ENCODE peak calls at places on chromosomes 2 and 18, in eight cellular contexts. One of them, this sample, is unnamed.

GRCh38 chr18:45981852-45982251 is 14.7 kb upstream of the EPG5 start:
- DNase-seq in glutamatergic neuron: no peak
- DNase-seq in neural crest cell: no peak
- DNase-seq in BJ: no peak
- DNase-seq in epithelial cell of esophagus: no peak
- DNase-seq in endothelial cell: no peak
- DNase-seq in heart left ventricle: no peak
- DNase-seq in CD8-positive, alpha-beta T cell: no peak
- DNase-seq in this sample: no peak

GRCh38 chr2:133247613-133248012 is 320.6 kb downstream of the NCKAP5 start:
- DNase-seq in CD8-positive, alpha-beta T cell: no peak
- DNase-seq in endothelial cell: no peak
- DNase-seq in BJ: no peak
- DNase-seq in glutamatergic neuron: no peak
- DNase-seq in neural crest cell: no peak
- DNase-seq in epithelial cell of esophagus: no peak
- DNase-seq in heart left ventricle: no peak
- DNase-seq in this sample: no peak

GRCh38 chr2:228048838-228049490 is 132.5 kb downstream of the SPHKAP start:
- DNase-seq in heart left ventricle: peak
- DNase-seq in BJ: no peak
- DNase-seq in CD8-positive, alpha-beta T cell: no peak
- DNase-seq in epithelial cell of esophagus: peak
- DNase-seq in endothelial cell: peak
- DNase-seq in glutamatergic neuron: peak
- DNase-seq in neural crest cell: peak
- DNase-seq in this sample: no peak

GRCh38 chr2:32851777-32852439 is 94.8 kb upstream of the LTBP1 start:
- DNase-seq in heart left ventricle: no peak
- DNase-seq in epithelial cell of esophagus: no peak
- DNase-seq in BJ: no peak
- DNase-seq in neural crest cell: no peak
- DNase-seq in CD8-positive, alpha-beta T cell: no peak
- DNase-seq in endothelial cell: no peak
- DNase-seq in glutamatergic neuron: no peak
- DNase-seq in this sample: no peak

GRCh38 chr2:174233771-174234275 is 14.5 kb downstream of the OLA1 start:
- DNase-seq in neural crest cell: no peak
- DNase-seq in CD8-positive, alpha-beta T cell: no peak
- DNase-seq in epithelial cell of esophagus: no peak
- DNase-seq in endothelial cell: no peak
- DNase-seq in heart left ventricle: no peak
- DNase-seq in BJ: no peak
- DNase-seq in glutamatergic neuron: no peak
- DNase-seq in this sample: no peak

GRCh38 chr2:203104273-203104672 is 89.6 kb downstream of the NBEAL1 start:
- DNase-seq in epithelial cell of esophagus: no peak
- DNase-seq in CD8-positive, alpha-beta T cell: no peak
- DNase-seq in neural crest cell: no peak
- DNase-seq in glutamatergic neuron: no peak
- DNase-seq in heart left ventricle: no peak
- DNase-seq in BJ: no peak
- DNase-seq in endothelial cell: no peak
- DNase-seq in this sample: no peak

GRCh38 chr2:236748801-236749200 is 179.2 kb downstream of the ACKR3 start:
- DNase-seq in epithelial cell of esophagus: no peak
- DNase-seq in glutamatergic neuron: no peak
- DNase-seq in heart left ventricle: peak
- DNase-seq in BJ: no peak
- DNase-seq in CD8-positive, alpha-beta T cell: no peak
- DNase-seq in neural crest cell: no peak
- DNase-seq in endothelial cell: no peak
- DNase-seq in this sample: no peak

GRCh38 chr2:94956797-94957391 is 68.6 kb upstream of the MAL start:
- DNase-seq in endothelial cell: peak
- DNase-seq in neural crest cell: peak
- DNase-seq in BJ: no peak
- DNase-seq in CD8-positive, alpha-beta T cell: peak
- DNase-seq in glutamatergic neuron: peak
- DNase-seq in heart left ventricle: no peak
- DNase-seq in epithelial cell of esophagus: peak
- DNase-seq in this sample: peak

GRCh38 chr18:40995529-40995928 is 959.5 kb upstream of the PIK3C3 start:
- DNase-seq in CD8-positive, alpha-beta T cell: no peak
- DNase-seq in epithelial cell of esophagus: no peak
- DNase-seq in BJ: no peak
- DNase-seq in neural crest cell: no peak
- DNase-seq in glutamatergic neuron: no peak
- DNase-seq in endothelial cell: no peak
- DNase-seq in heart left ventricle: no peak
- DNase-seq in this sample: no peak

GRCh38 chr2:88856409-88857135 is 165.1 kb downstream of the RPIA start:
- DNase-seq in heart left ventricle: no peak
- DNase-seq in epithelial cell of esophagus: no peak
- DNase-seq in neural crest cell: no peak
- DNase-seq in BJ: no peak
- DNase-seq in endothelial cell: no peak
- DNase-seq in glutamatergic neuron: no peak
- DNase-seq in CD8-positive, alpha-beta T cell: no peak
- DNase-seq in this sample: no peak

GRCh38 chr2:69686855-69687254 is 43.3 kb upstream of the AAK1 start:
- DNase-seq in endothelial cell: no peak
- DNase-seq in CD8-positive, alpha-beta T cell: no peak
- DNase-seq in heart left ventricle: no peak
- DNase-seq in BJ: no peak
- DNase-seq in epithelial cell of esophagus: no peak
- DNase-seq in glutamatergic neuron: no peak
- DNase-seq in neural crest cell: no peak
- DNase-seq in this sample: no peak

GRCh38 chr2:109279243-109279860 is 150.3 kb downstream of the SH3RF3 start:
- DNase-seq in endothelial cell: no peak
- DNase-seq in CD8-positive, alpha-beta T cell: no peak
- DNase-seq in neural crest cell: no peak
- DNase-seq in epithelial cell of esophagus: no peak
- DNase-seq in heart left ventricle: peak
- DNase-seq in BJ: no peak
- DNase-seq in glutamatergic neuron: no peak
- DNase-seq in this sample: no peak

GRCh38 chr2:42360493-42360889 is 526 bp downstream of the COX7A2L start:
- DNase-seq in glutamatergic neuron: no peak
- DNase-seq in epithelial cell of esophagus: no peak
- DNase-seq in endothelial cell: no peak
- DNase-seq in BJ: no peak
- DNase-seq in neural crest cell: no peak
- DNase-seq in heart left ventricle: no peak
- DNase-seq in CD8-positive, alpha-beta T cell: no peak
- DNase-seq in this sample: no peak

GRCh38 chr2:42359894-42360483 is 1.0 kb downstream of the COX7A2L start:
- DNase-seq in heart left ventricle: no peak
- DNase-seq in epithelial cell of esophagus: peak
- DNase-seq in neural crest cell: no peak
- DNase-seq in endothelial cell: peak
- DNase-seq in CD8-positive, alpha-beta T cell: no peak
- DNase-seq in BJ: no peak
- DNase-seq in glutamatergic neuron: no peak
- DNase-seq in this sample: no peak

GRCh38 chr2:42360890-42361727 is at the start of gene COX7A2L:
- DNase-seq in CD8-positive, alpha-beta T cell: peak
- DNase-seq in endothelial cell: peak
- DNase-seq in heart left ventricle: peak
- DNase-seq in BJ: peak
- DNase-seq in epithelial cell of esophagus: peak
- DNase-seq in neural crest cell: peak
- DNase-seq in glutamatergic neuron: peak
- DNase-seq in this sample: peak

GRCh38 chr2:42361728-42362298 is 796 bp upstream of the COX7A2L start:
- DNase-seq in CD8-positive, alpha-beta T cell: no peak
- DNase-seq in neural crest cell: no peak
- DNase-seq in endothelial cell: no peak
- DNase-seq in epithelial cell of esophagus: no peak
- DNase-seq in heart left ventricle: no peak
- DNase-seq in glutamatergic neuron: no peak
- DNase-seq in BJ: no peak
- DNase-seq in this sample: no peak

GRCh38 chr2:42359304-42359749 is 1.7 kb downstream of the COX7A2L start:
- DNase-seq in glutamatergic neuron: no peak
- DNase-seq in neural crest cell: no peak
- DNase-seq in BJ: no peak
- DNase-seq in CD8-positive, alpha-beta T cell: no peak
- DNase-seq in epithelial cell of esophagus: no peak
- DNase-seq in heart left ventricle: no peak
- DNase-seq in endothelial cell: no peak
- DNase-seq in this sample: no peak
- TF ChIP-seq CTCF in glutamatergic neuron: no peak
- TF ChIP-seq CTCF in neural crest cell: no peak
- TF ChIP-seq CTCF in BJ: no peak
- TF ChIP-seq CTCF in CD8-positive, alpha-beta T cell: no peak
- TF ChIP-seq CTCF in epithelial cell of esophagus: no peak
- TF ChIP-seq CTCF in heart left ventricle: no peak
- TF ChIP-seq CTCF in endothelial cell: no peak
- TF ChIP-seq CTCF in this sample: no peak

GRCh38 chr2:148939271-148939670 is 64.2 kb downstream of the KIF5C start:
- DNase-seq in CD8-positive, alpha-beta T cell: no peak
- DNase-seq in BJ: no peak
- DNase-seq in neural crest cell: no peak
- DNase-seq in heart left ventricle: no peak
- DNase-seq in endothelial cell: no peak
- DNase-seq in glutamatergic neuron: no peak
- DNase-seq in epithelial cell of esophagus: no peak
- DNase-seq in this sample: no peak

GRCh38 chr2:148933456-148933855 is 58.4 kb downstream of the KIF5C start:
- DNase-seq in glutamatergic neuron: no peak
- DNase-seq in heart left ventricle: no peak
- DNase-seq in BJ: no peak
- DNase-seq in epithelial cell of esophagus: no peak
- DNase-seq in neural crest cell: no peak
- DNase-seq in CD8-positive, alpha-beta T cell: no peak
- DNase-seq in endothelial cell: no peak
- DNase-seq in this sample: no peak

GRCh38 chr2:148932536-148932935 is 57.5 kb downstream of the KIF5C start:
- DNase-seq in heart left ventricle: no peak
- DNase-seq in CD8-positive, alpha-beta T cell: no peak
- DNase-seq in endothelial cell: no peak
- DNase-seq in epithelial cell of esophagus: no peak
- DNase-seq in neural crest cell: no peak
- DNase-seq in BJ: no peak
- DNase-seq in glutamatergic neuron: no peak
- DNase-seq in this sample: no peak

GRCh38 chr2:148935791-148936190 is 60.8 kb downstream of the KIF5C start:
- DNase-seq in glutamatergic neuron: no peak
- DNase-seq in heart left ventricle: no peak
- DNase-seq in BJ: no peak
- DNase-seq in neural crest cell: no peak
- DNase-seq in endothelial cell: no peak
- DNase-seq in epithelial cell of esophagus: no peak
- DNase-seq in CD8-positive, alpha-beta T cell: no peak
- DNase-seq in this sample: no peak

DNA sequence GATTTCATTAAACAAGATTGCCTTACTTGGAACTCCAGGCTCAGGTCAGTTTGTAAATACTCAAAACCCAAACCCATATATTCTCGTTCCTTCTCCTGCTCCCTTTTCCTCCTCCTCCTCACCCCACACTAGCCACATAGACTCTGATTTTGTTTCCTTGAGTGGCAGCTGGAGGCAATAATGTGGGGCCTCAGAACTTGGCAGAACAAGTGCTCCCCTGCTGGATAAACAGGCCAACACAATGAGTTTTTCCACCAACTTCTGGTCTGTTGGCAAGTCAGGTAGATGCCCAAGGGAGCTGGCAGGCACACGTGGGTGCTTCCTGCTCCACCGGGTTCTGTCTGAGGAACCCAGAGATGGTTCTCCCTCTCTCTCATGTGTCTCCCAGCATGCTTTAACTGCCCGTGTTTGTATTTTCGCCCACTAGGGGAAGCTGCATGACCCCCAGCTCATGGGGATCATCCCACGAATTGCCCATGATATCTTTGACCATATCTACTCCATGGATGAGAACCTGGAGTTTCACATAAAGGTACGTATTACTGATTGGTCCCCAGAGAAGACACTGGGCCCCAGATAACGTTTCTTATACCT is 61.9 kb downstream of the KIF5C start:
- DNase-seq in endothelial cell: no peak
- DNase-seq in glutamatergic neuron: no peak
- DNase-seq in CD8-positive, alpha-beta T cell: no peak
- DNase-seq in heart left ventricle: no peak
- DNase-seq in BJ: no peak
- DNase-seq in epithelial cell of esophagus: peak
- DNase-seq in neural crest cell: no peak
- DNase-seq in this sample: no peak
- TF ChIP-seq CTCF in endothelial cell: peak
- TF ChIP-seq CTCF in glutamatergic neuron: peak
- TF ChIP-seq CTCF in CD8-positive, alpha-beta T cell: no peak
- TF ChIP-seq CTCF in heart left ventricle: no peak
- TF ChIP-seq CTCF in BJ: no peak
- TF ChIP-seq CTCF in epithelial cell of esophagus: no peak
- TF ChIP-seq CTCF in neural crest cell: no peak
- TF ChIP-seq CTCF in this sample: no peak

DNA sequence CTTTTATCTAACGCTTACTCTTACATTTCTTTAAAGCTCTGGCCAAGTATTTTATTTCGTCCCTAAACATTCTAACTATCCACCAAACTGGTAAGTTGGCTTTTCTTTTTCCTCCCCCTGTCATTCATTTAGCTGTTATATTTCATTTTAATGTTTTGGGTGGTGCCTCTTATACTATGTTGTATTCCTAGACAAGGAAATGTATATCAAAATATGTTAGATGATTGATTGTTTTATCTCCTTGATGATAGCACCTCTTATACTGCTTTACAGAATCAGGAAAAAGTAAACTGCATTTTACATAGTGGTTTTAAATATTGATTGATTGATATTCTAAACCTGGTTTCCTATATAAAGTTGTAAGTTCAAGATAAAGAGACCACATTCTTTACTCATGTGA is 23.9 kb downstream of the C18orf54 start:
- DNase-seq in heart left ventricle: no peak
- DNase-seq in epithelial cell of esophagus: no peak
- DNase-seq in BJ: no peak
- DNase-seq in neural crest cell: no peak
- DNase-seq in endothelial cell: no peak
- DNase-seq in CD8-positive, alpha-beta T cell: no peak
- DNase-seq in glutamatergic neuron: no peak
- DNase-seq in this sample: no peak
- TF ChIP-seq CTCF in heart left ventricle: no peak
- TF ChIP-seq CTCF in epithelial cell of esophagus: no peak
- TF ChIP-seq CTCF in BJ: no peak
- TF ChIP-seq CTCF in neural crest cell: no peak
- TF ChIP-seq CTCF in endothelial cell: no peak
- TF ChIP-seq CTCF in CD8-positive, alpha-beta T cell: no peak
- TF ChIP-seq CTCF in glutamatergic neuron: no peak
- TF ChIP-seq CTCF in this sample: no peak

DNA sequence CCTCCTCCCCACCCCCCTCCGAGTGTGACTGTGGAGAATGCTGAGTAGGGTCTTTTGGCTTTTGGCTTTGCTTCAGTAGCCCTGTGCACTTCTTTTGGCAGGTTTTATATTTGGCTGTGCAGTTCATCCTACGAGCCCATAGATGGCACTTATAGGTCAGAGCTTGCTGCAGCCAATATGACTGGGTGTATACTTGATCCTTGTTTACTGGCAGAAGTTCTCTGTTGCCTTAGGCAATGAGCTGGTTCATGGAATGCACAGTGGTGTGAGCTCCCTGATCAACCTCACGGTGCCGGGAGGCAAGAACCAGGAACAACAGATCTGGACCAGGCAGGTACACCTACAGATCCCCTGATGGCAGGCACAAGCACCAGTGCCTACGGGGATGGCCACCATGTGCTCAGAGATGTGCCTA is 190.2 kb downstream of the KIAA1328 start:
- DNase-seq in endothelial cell: peak
- DNase-seq in CD8-positive, alpha-beta T cell: no peak
- DNase-seq in heart left ventricle: no peak
- DNase-seq in epithelial cell of esophagus: peak
- DNase-seq in BJ: no peak
- DNase-seq in neural crest cell: no peak
- DNase-seq in glutamatergic neuron: no peak
- DNase-seq in this sample: no peak
- TF ChIP-seq CTCF in endothelial cell: peak
- TF ChIP-seq CTCF in CD8-positive, alpha-beta T cell: no peak
- TF ChIP-seq CTCF in heart left ventricle: no peak
- TF ChIP-seq CTCF in epithelial cell of esophagus: peak
- TF ChIP-seq CTCF in BJ: peak
- TF ChIP-seq CTCF in neural crest cell: peak
- TF ChIP-seq CTCF in glutamatergic neuron: no peak
- TF ChIP-seq CTCF in this sample: no peak